ENCODE peak calls at places on chromosomes 5 and 9, in ten cellular contexts. One of them, this sample, is unnamed.

GRCh38 chr9:133120343-133121199 is 469 bp downstream of the RALGDS start:
- DNase-seq in progenitor cell of endocrine pancreas: no peak
- DNase-seq in epithelial cell of esophagus: no peak
- DNase-seq in HL-60: no peak
- DNase-seq in CD4-positive, alpha-beta T cell: no peak
- DNase-seq in transverse colon: no peak
- DNase-seq in ascending aorta: no peak
- DNase-seq in fibroblast of the aortic adventitia: no peak
- DNase-seq in neural crest cell: no peak
- DNase-seq in WERI-Rb-1: peak; percentile 67
- DNase-seq in this sample: no peak

GRCh38 chr5:171412186-171412585 is 7.3 kb upstream of the FGF18 start:
- DNase-seq in progenitor cell of endocrine pancreas: no peak
- DNase-seq in epithelial cell of esophagus: no peak
- DNase-seq in HL-60: no peak
- DNase-seq in CD4-positive, alpha-beta T cell: no peak
- DNase-seq in transverse colon: no peak
- DNase-seq in ascending aorta: no peak
- DNase-seq in fibroblast of the aortic adventitia: no peak
- DNase-seq in neural crest cell: no peak
- DNase-seq in WERI-Rb-1: no peak
- DNase-seq in this sample: no peak

GRCh38 chr9:83000765-83001164 is 62.2 kb downstream of the RASEF start:
- DNase-seq in progenitor cell of endocrine pancreas: no peak
- DNase-seq in epithelial cell of esophagus: no peak
- DNase-seq in HL-60: no peak
- DNase-seq in CD4-positive, alpha-beta T cell: no peak
- DNase-seq in transverse colon: no peak
- DNase-seq in ascending aorta: no peak
- DNase-seq in fibroblast of the aortic adventitia: no peak
- DNase-seq in neural crest cell: no peak
- DNase-seq in WERI-Rb-1: peak; percentile 80
- DNase-seq in this sample: no peak

GRCh38 chr9:61667559-61668121 is 477.8 kb downstream of the SPATA31A7 start:
- DNase-seq in progenitor cell of endocrine pancreas: no peak
- DNase-seq in epithelial cell of esophagus: no peak
- DNase-seq in HL-60: no peak
- DNase-seq in CD4-positive, alpha-beta T cell: no peak
- DNase-seq in transverse colon: peak; percentile 5
- DNase-seq in ascending aorta: peak; percentile 41
- DNase-seq in fibroblast of the aortic adventitia: no peak
- DNase-seq in neural crest cell: no peak
- DNase-seq in WERI-Rb-1: no peak
- DNase-seq in this sample: no peak

GRCh38 chr9:113823421-113823820 is 52.7 kb upstream of the ZNF618 start:
- DNase-seq in progenitor cell of endocrine pancreas: no peak
- DNase-seq in epithelial cell of esophagus: no peak
- DNase-seq in HL-60: no peak
- DNase-seq in CD4-positive, alpha-beta T cell: no peak
- DNase-seq in transverse colon: no peak
- DNase-seq in ascending aorta: no peak
- DNase-seq in fibroblast of the aortic adventitia: peak; percentile 25
- DNase-seq in neural crest cell: no peak
- DNase-seq in WERI-Rb-1: no peak
- DNase-seq in this sample: no peak

GRCh38 chr5:94025788-94026473 is 284.5 kb upstream of the POU5F2 start:
- DNase-seq in progenitor cell of endocrine pancreas: no peak
- DNase-seq in epithelial cell of esophagus: no peak
- DNase-seq in HL-60: no peak
- DNase-seq in CD4-positive, alpha-beta T cell: no peak
- DNase-seq in transverse colon: no peak
- DNase-seq in ascending aorta: no peak
- DNase-seq in fibroblast of the aortic adventitia: no peak
- DNase-seq in neural crest cell: no peak
- DNase-seq in WERI-Rb-1: no peak
- DNase-seq in this sample: no peak

GRCh38 chr5:73274121-73274520 is 101.1 kb downstream of the TMEM174 start:
- DNase-seq in progenitor cell of endocrine pancreas: no peak
- DNase-seq in epithelial cell of esophagus: no peak
- DNase-seq in HL-60: no peak
- DNase-seq in CD4-positive, alpha-beta T cell: no peak
- DNase-seq in transverse colon: no peak
- DNase-seq in ascending aorta: no peak
- DNase-seq in fibroblast of the aortic adventitia: no peak
- DNase-seq in neural crest cell: no peak
- DNase-seq in WERI-Rb-1: no peak
- DNase-seq in this sample: no peak

GRCh38 chr9:114425126-114425525 is 37.3 kb upstream of the AKNA start:
- DNase-seq in progenitor cell of endocrine pancreas: no peak
- DNase-seq in epithelial cell of esophagus: no peak
- DNase-seq in HL-60: no peak
- DNase-seq in CD4-positive, alpha-beta T cell: no peak
- DNase-seq in transverse colon: no peak
- DNase-seq in ascending aorta: no peak
- DNase-seq in fibroblast of the aortic adventitia: no peak
- DNase-seq in neural crest cell: no peak
- DNase-seq in WERI-Rb-1: no peak
- DNase-seq in this sample: no peak

GRCh38 chr5:53045263-53045662 is 56.1 kb downstream of the ITGA2 start:
- DNase-seq in progenitor cell of endocrine pancreas: no peak
- DNase-seq in epithelial cell of esophagus: no peak
- DNase-seq in HL-60: no peak
- DNase-seq in CD4-positive, alpha-beta T cell: no peak
- DNase-seq in transverse colon: no peak
- DNase-seq in ascending aorta: no peak
- DNase-seq in fibroblast of the aortic adventitia: peak; percentile 66
- DNase-seq in neural crest cell: no peak
- DNase-seq in WERI-Rb-1: no peak
- DNase-seq in this sample: no peak

GRCh38 chr5:80754900-80755299 is 100.1 kb upstream of the DHFR start:
- DNase-seq in progenitor cell of endocrine pancreas: no peak
- DNase-seq in epithelial cell of esophagus: no peak
- DNase-seq in HL-60: peak; percentile 2
- DNase-seq in CD4-positive, alpha-beta T cell: no peak
- DNase-seq in transverse colon: peak; percentile 39
- DNase-seq in ascending aorta: no peak
- DNase-seq in fibroblast of the aortic adventitia: no peak
- DNase-seq in neural crest cell: no peak
- DNase-seq in WERI-Rb-1: peak; percentile 14
- DNase-seq in this sample: no peak

GRCh38 chr5:126961702-126962101 is 68.7 kb downstream of the MARCHF3 start:
- DNase-seq in progenitor cell of endocrine pancreas: no peak
- DNase-seq in epithelial cell of esophagus: peak; percentile 96
- DNase-seq in HL-60: no peak
- DNase-seq in CD4-positive, alpha-beta T cell: no peak
- DNase-seq in transverse colon: no peak
- DNase-seq in ascending aorta: no peak
- DNase-seq in fibroblast of the aortic adventitia: no peak
- DNase-seq in neural crest cell: no peak
- DNase-seq in WERI-Rb-1: no peak
- DNase-seq in this sample: no peak

GRCh38 chr5:108703313-108703712 is 44.4 kb upstream of the FER start:
- DNase-seq in progenitor cell of endocrine pancreas: no peak
- DNase-seq in epithelial cell of esophagus: no peak
- DNase-seq in HL-60: no peak
- DNase-seq in CD4-positive, alpha-beta T cell: no peak
- DNase-seq in transverse colon: no peak
- DNase-seq in ascending aorta: no peak
- DNase-seq in fibroblast of the aortic adventitia: no peak
- DNase-seq in neural crest cell: no peak
- DNase-seq in WERI-Rb-1: no peak
- DNase-seq in this sample: no peak

GRCh38 chr9:21684231-21684630 is 118.2 kb upstream of the MTAP start:
- DNase-seq in progenitor cell of endocrine pancreas: no peak
- DNase-seq in epithelial cell of esophagus: peak; percentile 40
- DNase-seq in HL-60: no peak
- DNase-seq in CD4-positive, alpha-beta T cell: no peak
- DNase-seq in transverse colon: no peak
- DNase-seq in ascending aorta: no peak
- DNase-seq in fibroblast of the aortic adventitia: no peak
- DNase-seq in neural crest cell: no peak
- DNase-seq in WERI-Rb-1: no peak
- DNase-seq in this sample: no peak

GRCh38 chr5:96648598-96648997 is 13.6 kb upstream of the CAST start:
- DNase-seq in progenitor cell of endocrine pancreas: no peak
- DNase-seq in epithelial cell of esophagus: peak; percentile 49
- DNase-seq in HL-60: no peak
- DNase-seq in CD4-positive, alpha-beta T cell: no peak
- DNase-seq in transverse colon: no peak
- DNase-seq in ascending aorta: no peak
- DNase-seq in fibroblast of the aortic adventitia: no peak
- DNase-seq in neural crest cell: no peak
- DNase-seq in WERI-Rb-1: no peak
- DNase-seq in this sample: no peak

GRCh38 chr9:120389867-120390266 is 190.1 kb downstream of the CDK5RAP2 start:
- DNase-seq in progenitor cell of endocrine pancreas: no peak
- DNase-seq in epithelial cell of esophagus: no peak
- DNase-seq in HL-60: no peak
- DNase-seq in CD4-positive, alpha-beta T cell: no peak
- DNase-seq in transverse colon: no peak
- DNase-seq in ascending aorta: no peak
- DNase-seq in fibroblast of the aortic adventitia: no peak
- DNase-seq in neural crest cell: no peak
- DNase-seq in WERI-Rb-1: no peak
- DNase-seq in this sample: no peak

DNA sequence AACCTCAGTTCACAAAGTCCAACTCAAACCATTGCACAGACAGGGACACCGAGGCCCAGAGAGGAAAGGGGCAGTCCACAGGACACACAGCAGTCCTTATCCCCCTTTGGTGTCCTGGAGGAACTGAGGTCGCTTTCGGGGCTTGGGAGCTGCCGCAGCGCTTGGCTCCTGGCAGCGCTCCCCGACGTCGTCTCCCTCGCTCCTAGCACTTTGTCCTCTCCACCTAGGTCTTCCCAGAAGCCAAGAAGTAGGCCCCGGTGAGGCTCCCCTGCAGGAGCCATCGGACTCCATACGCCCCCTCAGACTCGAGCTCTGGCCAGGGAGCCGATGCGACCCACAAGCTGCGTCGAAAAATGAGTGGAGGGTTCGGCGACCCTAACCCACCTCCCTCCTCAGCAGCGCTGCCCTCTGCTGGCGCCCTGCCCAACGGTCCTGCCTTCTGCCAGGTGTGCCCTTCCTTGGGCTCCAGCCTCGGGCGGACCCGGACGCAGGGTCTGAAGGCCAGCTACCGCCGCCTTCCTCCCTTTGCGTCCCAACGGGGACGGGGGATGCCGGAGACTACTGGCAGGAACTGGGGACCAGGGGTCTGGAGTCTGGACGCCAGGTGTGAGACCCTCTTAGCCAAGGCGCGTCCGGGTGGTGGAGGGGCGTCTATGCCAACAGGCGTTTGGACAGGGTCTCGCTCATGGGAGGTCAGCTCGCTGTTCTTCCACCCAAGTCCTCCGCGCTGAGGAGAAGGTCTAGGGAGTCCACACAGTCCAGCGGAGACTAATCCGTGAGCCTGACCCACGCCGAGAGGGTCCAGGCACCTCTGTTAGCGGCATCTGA is 2.1 kb upstream of the PRDM12 start:
- DNase-seq in progenitor cell of endocrine pancreas: no peak
- DNase-seq in epithelial cell of esophagus: no peak
- DNase-seq in HL-60: no peak
- DNase-seq in CD4-positive, alpha-beta T cell: no peak
- DNase-seq in transverse colon: no peak
- DNase-seq in ascending aorta: no peak
- DNase-seq in fibroblast of the aortic adventitia: no peak
- DNase-seq in neural crest cell: no peak
- DNase-seq in WERI-Rb-1: peak; percentile 35
- DNase-seq in this sample: no peak
- TF ChIP-seq CTCF in progenitor cell of endocrine pancreas: peak; percentile 22
- TF ChIP-seq CTCF in epithelial cell of esophagus: no peak
- TF ChIP-seq CTCF in HL-60: no peak
- TF ChIP-seq CTCF in CD4-positive, alpha-beta T cell: no peak
- TF ChIP-seq CTCF in transverse colon: no peak
- TF ChIP-seq CTCF in ascending aorta: no peak
- TF ChIP-seq CTCF in fibroblast of the aortic adventitia: no peak
- TF ChIP-seq CTCF in neural crest cell: no peak
- TF ChIP-seq CTCF in WERI-Rb-1: peak; percentile 65
- TF ChIP-seq CTCF in this sample: no peak

DNA sequence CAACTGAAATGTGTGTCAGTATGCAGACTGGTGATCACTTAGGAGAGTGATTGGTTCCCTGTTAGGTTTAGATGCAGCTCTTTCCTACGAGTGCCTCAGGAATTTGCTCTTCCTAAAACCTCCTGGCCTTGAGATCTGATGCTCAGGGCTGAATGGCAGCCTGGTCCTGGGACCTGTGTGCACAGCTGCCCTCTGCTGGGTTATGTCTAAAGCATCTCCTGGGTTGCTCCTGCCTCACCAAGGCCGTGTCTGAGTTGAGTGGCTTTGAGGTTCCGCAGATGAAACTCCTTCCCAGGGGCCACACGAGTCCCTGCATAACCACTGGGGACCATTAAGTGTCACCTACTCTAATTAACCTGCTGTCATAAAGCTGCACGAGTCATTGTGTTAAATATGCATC is 59.5 kb downstream of the MVB12B start:
- DNase-seq in progenitor cell of endocrine pancreas: no peak
- DNase-seq in epithelial cell of esophagus: peak; percentile 64
- DNase-seq in HL-60: peak; percentile 21
- DNase-seq in CD4-positive, alpha-beta T cell: no peak
- DNase-seq in transverse colon: peak; percentile 56
- DNase-seq in ascending aorta: peak; percentile 22
- DNase-seq in fibroblast of the aortic adventitia: no peak
- DNase-seq in neural crest cell: no peak
- DNase-seq in WERI-Rb-1: no peak
- DNase-seq in this sample: no peak
- TF ChIP-seq CTCF in progenitor cell of endocrine pancreas: peak; percentile 38
- TF ChIP-seq CTCF in epithelial cell of esophagus: peak; percentile 56
- TF ChIP-seq CTCF in HL-60: no peak
- TF ChIP-seq CTCF in CD4-positive, alpha-beta T cell: no peak
- TF ChIP-seq CTCF in transverse colon: peak; percentile 61
- TF ChIP-seq CTCF in ascending aorta: no peak
- TF ChIP-seq CTCF in fibroblast of the aortic adventitia: peak; percentile 21
- TF ChIP-seq CTCF in neural crest cell: peak; percentile 49
- TF ChIP-seq CTCF in WERI-Rb-1: peak; percentile 68
- TF ChIP-seq CTCF in this sample: no peak

GRCh38 chr5:1292846-1293415 is 1.9 kb downstream of the TERT start:
- DNase-seq in progenitor cell of endocrine pancreas: no peak
- DNase-seq in epithelial cell of esophagus: no peak
- DNase-seq in HL-60: no peak
- DNase-seq in CD4-positive, alpha-beta T cell: no peak
- DNase-seq in transverse colon: no peak
- DNase-seq in ascending aorta: no peak
- DNase-seq in fibroblast of the aortic adventitia: no peak
- DNase-seq in neural crest cell: no peak
- DNase-seq in WERI-Rb-1: peak; percentile 9
- DNase-seq in this sample: peak; percentile 29
- TF ChIP-seq CTCF in progenitor cell of endocrine pancreas: no peak
- TF ChIP-seq CTCF in epithelial cell of esophagus: no peak
- TF ChIP-seq CTCF in HL-60: no peak
- TF ChIP-seq CTCF in CD4-positive, alpha-beta T cell: no peak
- TF ChIP-seq CTCF in transverse colon: no peak
- TF ChIP-seq CTCF in ascending aorta: no peak
- TF ChIP-seq CTCF in fibroblast of the aortic adventitia: no peak
- TF ChIP-seq CTCF in neural crest cell: no peak
- TF ChIP-seq CTCF in WERI-Rb-1: no peak
- TF ChIP-seq CTCF in this sample: no peak

DNA sequence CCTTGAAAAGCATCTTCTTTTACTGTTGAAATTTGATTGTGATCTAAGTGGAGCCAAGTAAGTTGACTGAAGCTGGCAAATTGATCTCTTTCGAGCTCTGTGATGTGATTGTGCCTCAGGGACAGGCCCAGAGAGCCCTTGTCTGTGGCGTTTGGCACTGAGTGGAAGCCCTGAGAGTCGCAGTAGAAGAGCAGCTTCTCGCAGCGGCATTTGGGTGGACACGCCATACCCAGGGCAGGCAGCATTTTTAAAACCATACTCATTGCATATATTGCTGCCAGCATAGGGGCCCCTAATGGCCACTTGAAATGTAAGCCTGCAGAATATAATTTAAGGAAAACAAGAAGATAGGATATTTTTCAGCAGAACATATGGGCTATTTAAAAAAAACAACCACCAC is 894 bp downstream of the LRRTM2 start:
- DNase-seq in progenitor cell of endocrine pancreas: no peak
- DNase-seq in epithelial cell of esophagus: no peak
- DNase-seq in HL-60: no peak
- DNase-seq in CD4-positive, alpha-beta T cell: no peak
- DNase-seq in transverse colon: no peak
- DNase-seq in ascending aorta: no peak
- DNase-seq in fibroblast of the aortic adventitia: peak; percentile 26
- DNase-seq in neural crest cell: no peak
- DNase-seq in WERI-Rb-1: no peak
- DNase-seq in this sample: no peak
- TF ChIP-seq CTCF in progenitor cell of endocrine pancreas: no peak
- TF ChIP-seq CTCF in epithelial cell of esophagus: no peak
- TF ChIP-seq CTCF in HL-60: no peak
- TF ChIP-seq CTCF in CD4-positive, alpha-beta T cell: no peak
- TF ChIP-seq CTCF in transverse colon: no peak
- TF ChIP-seq CTCF in ascending aorta: no peak
- TF ChIP-seq CTCF in fibroblast of the aortic adventitia: no peak
- TF ChIP-seq CTCF in neural crest cell: no peak
- TF ChIP-seq CTCF in WERI-Rb-1: no peak
- TF ChIP-seq CTCF in this sample: no peak